ENCODE peak calls at places on chromosomes 1 and 21, in ten cellular contexts. H, O, E, B, Y, J, R, G, W and U are unnamed samples.

GRCh38 chr1:67659229-67659628 is 25.8 kb upstream of the GADD45A start:
- DNase-seq in G (no peak), O (no peak), B (no peak), R (no peak), E (no peak), H (no peak), W (no peak), J (no peak), Y (no peak), U (no peak)

GRCh38 chr1:235270625-235271024 is 57.4 kb downstream of the ARID4B start:
- DNase-seq in G (no peak), W (no peak), J (no peak), H (peak; percentile 35), B (no peak), R (no peak), O (no peak), Y (no peak), E (no peak), U (no peak)

GRCh38 chr1:9399510-9400424 is 107.1 kb downstream of the SPSB1 start:
- DNase-seq in H (peak; percentile 51), O (no peak), J (peak; percentile 28), R (peak; percentile 31), G (peak; percentile 47), Y (no peak), E (no peak), B (no peak), W (no peak), U (no peak)

GRCh38 chr1:242245255-242245654 is 246.4 kb upstream of the MAP1LC3C start:
- DNase-seq in B (no peak), O (no peak), E (no peak), R (no peak), G (no peak), H (no peak), Y (no peak), W (no peak), J (no peak), U (no peak)

GRCh38 chr1:22886211-22886610 is 86.5 kb downstream of the LACTBL1 start:
- DNase-seq in O (no peak), R (no peak), Y (no peak), J (no peak), G (no peak), E (no peak), W (no peak), H (no peak), B (no peak), U (no peak)

GRCh38 chr1:168312718-168313604 is 32.3 kb downstream of the TBX19 start:
- DNase-seq in E (no peak), Y (no peak), G (no peak), W (no peak), H (no peak), J (no peak), B (no peak), R (peak; percentile 24), O (no peak), U (no peak)

GRCh38 chr1:41377397-41377796 is 16.2 kb downstream of the FOXO6 start:
- DNase-seq in O (no peak), E (no peak), W (no peak), B (no peak), Y (no peak), R (no peak), G (no peak), J (no peak), H (no peak), U (no peak)

GRCh38 chr1:67149179-67149770 is 14.5 kb upstream of the C1orf141 start:
- DNase-seq in R (peak; percentile 87), Y (peak; percentile 50), O (peak; percentile 56), E (peak; percentile 55), J (peak; percentile 71), W (peak; percentile 81), H (peak; percentile 90), B (peak; percentile 64), G (peak; percentile 19), U (peak; percentile 74)

GRCh38 chr1:170377896-170378634 is 153.9 kb upstream of the GORAB start:
- DNase-seq in B (no peak), E (no peak), R (peak; percentile 4), W (no peak), Y (no peak), G (no peak), H (peak; percentile 38), J (no peak), O (no peak), U (no peak)

GRCh38 chr21:32728455-32729237 is 833 bp upstream of the SYNJ1 start:
- DNase-seq in B (no peak), H (no peak), R (no peak), W (no peak), E (no peak), J (no peak), Y (peak; percentile 33), G (no peak), O (no peak), U (no peak)

GRCh38 chr1:232974971-232975370 is 24.6 kb downstream of the NTPCR start:
- DNase-seq in H (peak; percentile 78), O (no peak), G (no peak), Y (no peak), W (no peak), J (no peak), R (no peak), B (no peak), E (no peak), U (peak; percentile 68)

GRCh38 chr1:47147047-47147785 is 10.0 kb downstream of the CYP4A22 start:
- DNase-seq in R (no peak), J (no peak), W (peak; percentile 28), H (no peak), E (no peak), G (no peak), Y (no peak), B (no peak), O (no peak), U (no peak)

GRCh38 chr1:16984717-16985116 is 4.3 kb upstream of the MFAP2 start:
- DNase-seq in Y (no peak), B (no peak), W (no peak), O (no peak), E (no peak), H (peak; percentile 80), R (peak; percentile 4), G (no peak), J (no peak), U (peak; percentile 66)

GRCh38 chr1:228308628-228309547 is 97.7 kb downstream of the TRIM11 start:
- DNase-seq in W (no peak), E (no peak), J (peak; percentile 14), O (no peak), H (no peak), G (no peak), R (no peak), Y (no peak), B (no peak), U (no peak)

GRCh38 chr1:117782056-117782455 is 147.4 kb downstream of the GDAP2 start:
- DNase-seq in H (no peak), O (no peak), J (no peak), B (no peak), G (peak; percentile 17), Y (no peak), W (no peak), E (no peak), R (no peak), U (no peak)